ENCODE peak calls at places on chromosomes 4 and X, in eight cellular contexts. V is Peyer's patch, C is astrocyte of the spinal cord, D is hepatocyte, Z is cardiac fibroblast, X is fibroblast of pulmonary artery, T is AG04450, G is omental fat pad. B is an unnamed sample.

GRCh38 chr4:26838055-26838842 is 22.4 kb upstream of the STIM2 start:
- DNase-seq in V (no peak), C (peak), T (no peak), X (no peak), Z (no peak), G (no peak), D (no peak), B (no peak)

GRCh38 chrX:331772-332495 is 13.3 kb upstream of the GTPBP6 start:
- DNase-seq in Z (no peak), T (no peak), C (no peak), V (no peak), D (no peak), X (no peak), G (no peak), B (no peak)

GRCh38 chr4:8427761-8428287 is 12.7 kb downstream of the ACOX3 start:
- DNase-seq in G (no peak), T (no peak), Z (peak), X (peak), D (peak), C (peak), V (no peak), B (peak)

GRCh38 chr4:52260507-52261302 is 209.6 kb downstream of the SPATA18 start:
- DNase-seq in T (no peak), Z (no peak), G (no peak), C (no peak), X (no peak), D (peak), V (no peak), B (no peak)

GRCh38 chr4:124939908-124940307 is 227.4 kb upstream of the ANKRD50 start:
- DNase-seq in Z (no peak), X (no peak), D (no peak), C (no peak), V (no peak), G (no peak), T (no peak), B (no peak)

GRCh38 chrX:47221756-47222155 is 3.3 kb downstream of the CDK16 start:
- DNase-seq in V (no peak), T (no peak), X (no peak), G (no peak), Z (no peak), C (no peak), D (no peak), B (no peak)

GRCh38 chrX:50448565-50448964 is 22.1 kb downstream of the DGKK start:
- DNase-seq in D (peak), V (peak), C (no peak), Z (peak), T (no peak), G (no peak), X (no peak), B (peak)

GRCh38 chr4:37383579-37384229 is 139.2 kb downstream of the NWD2 start:
- DNase-seq in D (peak), V (no peak), T (no peak), C (peak), X (peak), G (no peak), Z (peak), B (peak)

GRCh38 chrX:135629342-135629741 is 84.1 kb upstream of the CT45A1 start:
- DNase-seq in C (no peak), D (no peak), Z (no peak), T (no peak), G (no peak), V (no peak), X (no peak), B (no peak)

DNA sequence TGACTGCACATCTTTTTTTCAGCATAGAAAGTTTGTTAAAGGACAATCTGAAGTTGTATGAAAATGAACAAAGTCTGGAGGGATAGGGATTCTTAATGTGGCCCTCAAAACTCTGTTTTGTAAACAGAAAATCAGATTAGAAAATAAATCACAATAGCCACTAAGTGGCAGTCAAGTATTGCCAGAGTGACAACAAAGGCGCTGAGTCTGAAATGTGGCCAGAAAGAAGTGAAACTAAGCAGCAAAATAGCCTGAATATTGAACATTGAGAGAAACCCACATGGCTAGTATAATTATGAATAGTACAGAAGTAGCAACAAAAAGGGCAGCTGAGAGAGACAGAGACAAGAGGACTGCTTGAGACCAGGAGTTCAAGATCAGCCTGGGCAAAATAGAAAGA is 81.1 kb upstream of the CT45A1 start:
- DNase-seq in X (no peak), D (no peak), T (no peak), Z (no peak), C (no peak), V (no peak), G (no peak), B (no peak)
- TF ChIP-seq CTCF in X (no peak), D (no peak), T (no peak), Z (no peak), C (no peak), V (no peak), G (no peak), B (no peak)

DNA sequence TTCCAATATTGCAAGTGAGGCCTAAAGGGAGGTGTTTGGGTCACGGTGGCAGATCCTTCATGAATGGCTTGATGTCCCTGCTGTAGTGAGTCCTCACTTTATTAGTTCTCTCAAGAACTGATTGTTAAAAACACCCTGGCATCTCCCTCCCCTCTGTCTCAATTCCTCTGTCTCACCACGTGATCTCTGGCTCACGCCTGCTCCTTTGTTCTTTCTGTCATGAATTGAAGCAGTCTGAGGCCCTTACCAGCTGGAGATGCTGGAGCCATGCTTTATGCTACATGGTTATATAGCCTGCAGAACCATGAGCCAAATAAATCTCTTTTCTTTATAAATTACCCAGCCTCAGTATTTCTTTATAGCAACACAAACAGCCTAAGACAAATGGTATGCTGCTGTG is 980.7 kb upstream of the GRIA3 start:
- DNase-seq in Z (no peak), C (no peak), G (no peak), T (no peak), V (no peak), D (no peak), X (no peak), B (no peak)
- TF ChIP-seq CTCF in Z (no peak), C (no peak), G (no peak), T (no peak), V (no peak), D (no peak), X (no peak), B (no peak)

DNA sequence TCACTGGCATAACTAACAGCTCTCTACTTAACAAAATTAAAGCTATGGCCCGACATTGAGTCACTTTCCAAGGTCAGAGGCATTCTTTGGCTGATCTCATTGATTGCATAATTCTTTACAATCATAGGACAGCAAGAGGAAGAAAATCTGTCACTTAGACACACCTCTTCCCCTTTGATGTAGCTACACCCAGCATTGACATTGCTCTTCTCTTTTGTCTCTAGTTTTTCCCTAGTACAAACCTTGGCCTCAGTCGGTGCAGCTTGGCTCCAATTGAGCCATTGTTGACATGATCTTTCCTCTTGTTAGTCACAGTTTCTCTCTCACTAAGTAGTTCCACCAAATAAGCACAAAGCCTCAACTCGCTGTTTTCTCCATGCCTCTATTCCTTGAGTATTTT is 313.3 kb upstream of the ACTRT1 start:
- DNase-seq in Z (no peak), D (no peak), C (no peak), X (no peak), V (no peak), T (no peak), G (no peak), B (peak)
- TF ChIP-seq CTCF in Z (no peak), D (no peak), C (no peak), X (no peak), V (no peak), T (no peak), G (no peak), B (no peak)

DNA sequence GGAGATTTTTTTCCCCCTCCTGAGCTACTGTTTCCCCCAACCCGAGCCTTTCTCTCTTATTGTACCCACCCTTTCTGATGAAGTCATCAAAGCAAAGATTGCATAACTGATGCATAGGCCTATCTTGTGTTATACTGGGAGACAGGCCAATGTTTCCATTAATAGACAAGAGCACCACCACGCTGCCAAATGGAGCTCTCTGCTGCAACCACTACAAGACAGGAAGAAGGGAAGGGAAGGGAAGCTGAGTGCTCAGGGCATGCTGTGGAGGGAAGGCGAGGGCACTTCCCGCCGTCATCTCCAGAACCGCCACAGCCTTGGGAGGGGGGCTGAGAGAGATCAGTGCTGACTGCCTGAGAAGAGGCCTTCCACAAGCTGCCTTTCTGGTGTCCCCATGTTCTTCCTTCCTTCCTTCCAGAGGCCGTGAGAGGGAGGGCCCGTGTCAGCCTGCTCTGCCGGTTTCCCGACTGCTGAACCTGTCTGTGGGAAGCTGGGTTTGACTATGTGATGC is 75.0 kb downstream of the MGST2 start:
- DNase-seq in T (peak), X (peak), Z (peak), V (peak), D (peak), C (peak), G (no peak), B (peak)
- TF ChIP-seq CTCF in T (peak), X (peak), Z (peak), V (peak), D (peak), C (peak), G (no peak), B (peak)

GRCh38 chrX:29231800-29232199 is 644.6 kb downstream of the IL1RAPL1 start:
- DNase-seq in C (peak), Z (peak), T (no peak), X (peak), V (no peak), G (no peak), D (no peak), B (peak)
- TF ChIP-seq CTCF in C (peak), Z (peak), T (peak), X (peak), V (no peak), G (no peak), D (peak), B (peak)

GRCh38 chrX:155662297-155662696 is 49.5 kb upstream of the TMLHE start:
- DNase-seq in D (no peak), C (no peak), V (no peak), X (peak), G (no peak), T (no peak), Z (peak), B (peak)
- TF ChIP-seq CTCF in D (no peak), C (peak), V (peak), X (peak), G (no peak), T (peak), Z (peak), B (no peak)

GRCh38 chr4:91114386-91114785 is 987.2 kb downstream of the CCSER1 start:
- DNase-seq in D (no peak), C (no peak), V (no peak), T (no peak), G (no peak), Z (no peak), X (no peak), B (no peak)

GRCh38 chr4:91116861-91117260 is 989.7 kb downstream of the CCSER1 start:
- DNase-seq in C (peak), Z (peak), G (no peak), T (no peak), X (peak), D (peak), V (no peak), B (peak)

GRCh38 chr4:91111556-91111955 is 984.4 kb downstream of the CCSER1 start:
- DNase-seq in C (no peak), D (no peak), T (no peak), X (no peak), G (no peak), V (no peak), Z (no peak), B (no peak)

GRCh38 chr4:91108751-91109150 is 981.6 kb downstream of the CCSER1 start:
- DNase-seq in G (no peak), T (no peak), V (no peak), X (no peak), Z (no peak), D (no peak), C (no peak), B (no peak)

DNA sequence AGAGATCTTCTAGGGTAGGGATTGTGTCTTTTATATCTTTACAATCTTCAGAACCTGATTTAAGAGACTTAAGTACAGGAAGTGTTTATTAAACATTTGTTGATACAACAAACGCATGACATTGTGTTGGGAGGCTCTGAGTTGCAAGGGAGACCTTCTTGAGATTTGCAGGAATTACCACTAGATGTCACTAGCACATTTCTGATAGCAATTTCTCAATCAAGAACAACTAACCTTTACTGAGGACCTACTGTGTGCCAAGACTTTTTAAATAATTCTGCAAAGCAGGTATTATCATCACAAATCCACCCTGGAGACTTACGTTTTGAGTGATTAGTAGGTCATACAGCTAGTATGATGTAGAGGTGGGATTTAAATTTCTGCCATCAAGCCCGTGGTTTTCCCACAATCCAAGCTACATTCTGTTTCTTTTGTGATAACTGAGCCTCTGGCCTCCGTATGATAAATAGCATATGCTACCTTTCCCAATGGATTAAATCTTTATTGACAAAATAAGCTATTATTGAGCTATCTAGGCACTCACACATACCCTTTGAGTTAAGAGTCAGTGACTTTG is 986.0 kb downstream of the CCSER1 start:
- DNase-seq in C (peak), D (peak), G (no peak), X (peak), V (no peak), Z (peak), T (no peak), B (peak)
- TF ChIP-seq CTCF in C (peak), D (peak), G (no peak), X (peak), V (peak), Z (peak), T (peak), B (peak)